ENCODE peak calls at places on chromosomes 1 and 21, in five cellular contexts. U is PC-3, J is uterus, R is cardiac fibroblast, Z is left lung. F is an unnamed sample.

GRCh38 chr1:30534551-30534940 is 188.8 kb downstream of the MATN1 start:
- DNase-seq in U (no peak), R (no peak), Z (no peak), J (no peak), F (no peak)

GRCh38 chr1:237197470-237198425 is 155.8 kb downstream of the RYR2 start:
- DNase-seq in U (no peak), Z (no peak), J (no peak), R (peak), F (no peak)

GRCh38 chr1:88462481-88463261 is 221.4 kb upstream of the PKN2 start:
- DNase-seq in J (no peak), Z (peak), R (peak), U (peak), F (peak)

GRCh38 chr1:167344605-167345385 is 124.1 kb downstream of the POU2F1 start:
- DNase-seq in R (no peak), U (no peak), Z (no peak), J (no peak), F (peak)

GRCh38 chr1:219533280-219533679 is 79.6 kb downstream of the ZC3H11B start:
- DNase-seq in U (no peak), J (no peak), Z (no peak), R (peak), F (peak)

GRCh38 chr1:210687582-210688279 is 359.0 kb downstream of the HHAT start:
- DNase-seq in Z (no peak), J (no peak), R (no peak), U (peak), F (no peak)

GRCh38 chr1:56064705-56065104 is 514.7 kb downstream of the PLPP3 start:
- DNase-seq in Z (no peak), R (peak), U (peak), J (no peak), F (peak)

GRCh38 chr1:35768350-35769187 is 1.2 kb downstream of the CLSPN start:
- DNase-seq in U (no peak), R (peak), Z (no peak), J (no peak), F (no peak)

GRCh38 chr21:36584980-36585940 is 105.3 kb upstream of the CLDN14 start:
- DNase-seq in Z (no peak), R (no peak), J (no peak), U (peak), F (no peak)

GRCh38 chr1:114024049-114024448 is 44.8 kb downstream of the OLFML3 start:
- DNase-seq in U (no peak), R (no peak), J (no peak), Z (no peak), F (peak)

GRCh38 chr21:27062441-27062840 is 95.6 kb upstream of the ADAMTS5 start:
- DNase-seq in U (no peak), R (no peak), J (no peak), Z (no peak), F (no peak)

GRCh38 chr1:223622132-223622842 is 43.2 kb downstream of the CAPN8 start:
- DNase-seq in J (no peak), Z (no peak), U (no peak), R (no peak), F (no peak)

GRCh38 chr1:145977486-145978476 is 13.3 kb downstream of the POLR3GL start:
- DNase-seq in Z (no peak), J (peak), R (peak), U (peak), F (peak)

GRCh38 chr1:37561794-37562132 is 5.0 kb downstream of the DNALI1 start:
- DNase-seq in R (peak), U (peak), J (peak), Z (no peak), F (peak)

GRCh38 chr1:240965581-240966091 is 353.7 kb upstream of the GREM2 start:
- DNase-seq in U (peak), J (no peak), Z (no peak), R (no peak), F (no peak)

GRCh38 chr1:48530727-48531351 is 58.8 kb upstream of the SPATA6 start:
- DNase-seq in Z (peak), U (peak), R (peak), J (no peak), F (peak)

GRCh38 chr1:107727866-107728265 is 237.1 kb downstream of the VAV3 start:
- DNase-seq in U (peak), Z (no peak), R (no peak), J (no peak), F (no peak)

GRCh38 chr1:94113592-94114322 is 7.2 kb downstream of the ABCA4 start:
- DNase-seq in R (peak), Z (no peak), J (no peak), U (no peak), F (no peak)

GRCh38 chr1:229204863-229205777 is 65.8 kb upstream of the RAB4A start:
- DNase-seq in J (peak), Z (no peak), U (no peak), R (peak), F (peak)

GRCh38 chr1:223363856-223364684 is at the start of gene SUSD4:
- DNase-seq in U (peak), Z (peak), R (no peak), J (no peak), F (no peak)

GRCh38 chr1:181424786-181425403 is 58.4 kb upstream of the CACNA1E start:
- DNase-seq in Z (peak), R (peak), U (peak), J (peak), F (peak)

GRCh38 chr1:25743164-25744139 is 56.5 kb upstream of the SELENON start:
- DNase-seq in Z (no peak), U (no peak), R (peak), J (peak), F (peak)

GRCh38 chr1:171814692-171815091 is 26.6 kb upstream of the DNM3 start:
- DNase-seq in Z (no peak), R (peak), U (no peak), J (no peak), F (peak)

GRCh38 chr1:56200921-56201320 is 378.4 kb downstream of the PLPP3 start:
- DNase-seq in U (peak), J (no peak), R (no peak), Z (no peak), F (peak)

GRCh38 chr1:33397125-33397506 is 33.8 kb downstream of the PHC2 start:
- DNase-seq in Z (no peak), U (no peak), J (no peak), R (no peak), F (no peak)

GRCh38 chr1:59136541-59137335 is 160.2 kb upstream of the FGGY start:
- DNase-seq in Z (no peak), U (no peak), R (peak), J (no peak), F (peak)

GRCh38 chr1:226875641-226876295 is 5.4 kb downstream of the PSEN2 start:
- DNase-seq in U (peak), J (peak), R (peak), Z (no peak), F (peak)

GRCh38 chr1:101026394-101026788 is 807 bp upstream of the DPH5 start:
- DNase-seq in U (no peak), J (no peak), Z (no peak), R (no peak), F (no peak)

GRCh38 chr1:150765229-150765976 is at the start of gene CTSS:
- DNase-seq in R (peak), U (peak), J (no peak), Z (no peak), F (peak)

GRCh38 chr1:39488801-39489566 is 2.5 kb upstream of the BMP8A start:
- DNase-seq in U (no peak), R (no peak), Z (no peak), J (no peak), F (no peak)

GRCh38 chr1:186302378-186302920 is 72.6 kb downstream of the TPR start:
- DNase-seq in J (no peak), Z (no peak), R (no peak), U (no peak), F (peak)

GRCh38 chr1:230937370-230937769 is 41.3 kb downstream of the TTC13 start:
- DNase-seq in Z (no peak), J (no peak), R (peak), U (no peak), F (no peak)

GRCh38 chr1:15883326-15883725 is 35.8 kb downstream of the SPEN start:
- DNase-seq in U (no peak), Z (no peak), J (no peak), R (no peak), F (no peak)

GRCh38 chr21:32886339-32886738 is 114.8 kb upstream of the PAXBP1 start:
- DNase-seq in R (no peak), J (no peak), U (peak), Z (no peak), F (peak)

GRCh38 chr1:24855474-24855873 is 74.6 kb downstream of the RUNX3 start:
- DNase-seq in R (no peak), J (no peak), Z (no peak), U (no peak), F (no peak)

GRCh38 chr1:21706151-21706835 is 37.1 kb upstream of the RAP1GAP start:
- DNase-seq in U (no peak), Z (no peak), J (no peak), R (peak), F (peak)

GRCh38 chr1:173127369-173128307 is 76.9 kb upstream of the TNFSF18 start:
- DNase-seq in U (no peak), Z (no peak), J (no peak), R (no peak), F (no peak)

GRCh38 chr1:173118404-173118803 is 67.7 kb upstream of the TNFSF18 start:
- DNase-seq in U (no peak), J (no peak), R (no peak), Z (no peak), F (no peak)

GRCh38 chr1:173126421-173126820 is 75.7 kb upstream of the TNFSF18 start:
- DNase-seq in J (no peak), R (no peak), U (no peak), Z (no peak), F (no peak)

GRCh38 chr1:173122344-173122880 is 71.7 kb upstream of the TNFSF18 start:
- DNase-seq in R (peak), U (no peak), Z (no peak), J (no peak), F (peak)

DNA sequence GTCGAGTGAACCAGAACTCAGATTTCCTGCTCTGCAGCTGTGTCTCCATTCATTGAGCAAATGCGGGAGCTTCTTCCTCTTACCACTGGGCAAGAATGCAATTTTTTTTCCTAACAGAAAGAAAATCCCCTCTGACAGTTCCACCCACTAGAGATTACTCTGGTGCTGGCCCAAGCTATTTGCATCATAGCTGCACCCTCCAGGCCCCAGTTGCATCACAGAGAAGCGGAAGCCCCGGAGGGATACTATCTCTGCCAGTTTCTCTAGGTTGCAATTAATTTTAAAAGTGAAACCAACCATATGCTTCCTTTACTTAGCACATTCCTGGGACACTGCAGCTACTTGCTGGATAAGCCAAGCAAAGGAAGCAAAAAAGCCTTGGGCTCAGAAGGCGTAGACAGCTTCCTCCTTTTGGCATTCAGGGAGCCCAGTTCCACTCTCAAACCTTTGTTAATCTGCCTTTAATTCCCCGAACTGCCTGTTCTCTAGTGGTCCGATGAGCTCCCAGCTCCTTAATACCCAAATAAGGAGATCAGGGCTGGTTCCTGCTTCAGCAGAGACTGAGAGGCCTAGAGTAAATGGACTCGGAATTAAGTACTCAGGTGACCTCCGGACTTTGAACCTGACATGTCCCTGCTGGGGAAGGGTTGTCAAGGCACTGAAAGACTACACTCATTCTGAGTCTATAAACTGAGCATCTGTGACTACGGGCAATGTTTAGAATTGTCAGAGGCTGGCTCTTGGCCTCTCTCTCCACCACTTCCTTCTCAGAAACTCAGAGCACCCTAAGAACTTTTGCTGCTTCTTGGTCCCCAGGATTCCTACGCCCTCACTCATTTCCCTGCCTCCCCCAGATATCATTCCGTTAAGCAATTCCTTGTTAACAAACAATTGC is 72.5 kb upstream of the TNFSF18 start:
- DNase-seq in R (peak), J (peak), U (no peak), Z (peak), F (peak)
- H3K4me3 ChIP-seq in R (peak), J (peak), U (no peak), Z (no peak), F (no peak)

GRCh38 chr1:97243973-97244560 is 522.5 kb downstream of the PTBP2 start:
- DNase-seq in U (peak), R (peak), J (no peak), Z (no peak), F (peak)
- TF ChIP-seq CTCF in U (peak), R (peak), J (no peak), Z (peak), F (peak)

GRCh38 chr1:50152236-50152635 is 43.5 kb downstream of the ELAVL4 start:
- DNase-seq in Z (no peak), U (no peak), R (no peak), J (no peak), F (no peak)

GRCh38 chr1:50147451-50147850 is 38.7 kb downstream of the ELAVL4 start:
- DNase-seq in J (no peak), R (no peak), U (no peak), Z (no peak), F (no peak)

GRCh38 chr1:50148142-50148923 is 39.6 kb downstream of the ELAVL4 start:
- DNase-seq in U (no peak), J (no peak), R (no peak), Z (no peak), F (no peak)
- H3K4me3 ChIP-seq in U (no peak), J (no peak), R (no peak), Z (no peak), F (no peak)

DNA sequence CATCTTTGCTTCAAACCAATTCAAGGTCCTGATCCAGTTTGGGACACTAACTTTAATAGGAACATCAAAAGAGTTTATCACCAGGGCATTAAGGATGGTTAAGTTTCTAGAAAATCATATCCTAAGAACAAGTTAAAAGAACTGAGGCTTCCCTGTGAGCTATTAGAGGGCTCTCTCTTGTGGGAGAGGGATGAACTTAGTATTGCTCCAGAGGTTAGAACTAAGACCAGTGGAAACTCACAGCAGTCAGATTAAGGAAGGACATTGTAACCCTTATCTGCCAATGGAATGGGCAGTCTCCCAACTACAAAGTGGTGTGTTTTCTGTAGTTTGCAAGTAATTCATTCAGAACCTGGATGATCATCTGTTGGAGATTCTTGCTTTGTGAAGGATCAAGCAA is 36.8 kb downstream of the UBE2U start:
- DNase-seq in U (no peak), R (peak), J (no peak), Z (no peak), F (peak)
- TF ChIP-seq CTCF in U (no peak), R (no peak), J (no peak), Z (no peak), F (peak)